ENCODE peak calls at places on chromosomes 6 and 20, in ten cellular contexts. One of them, this sample, is unnamed.

GRCh38 chr6:138115877-138116660 is 8.8 kb upstream of the PERP start:
- DNase-seq in ascending aorta: no peak
- DNase-seq in left lung: peak
- DNase-seq in sigmoid colon: peak
- DNase-seq in PC-9: peak
- DNase-seq in HL-60: peak
- DNase-seq in CD8-positive, alpha-beta memory T cell: peak
- DNase-seq in pancreas: no peak
- DNase-seq in uterus: peak
- DNase-seq in GM23338: peak
- DNase-seq in this sample: no peak

GRCh38 chr6:53673138-53673801 is 7.7 kb upstream of the KLHL31 start:
- DNase-seq in ascending aorta: no peak
- DNase-seq in left lung: no peak
- DNase-seq in sigmoid colon: no peak
- DNase-seq in PC-9: peak
- DNase-seq in HL-60: no peak
- DNase-seq in CD8-positive, alpha-beta memory T cell: no peak
- DNase-seq in pancreas: no peak
- DNase-seq in uterus: no peak
- DNase-seq in GM23338: no peak
- DNase-seq in this sample: no peak

GRCh38 chr20:36050436-36051317 is 82.3 kb downstream of the CNBD2 start:
- DNase-seq in ascending aorta: peak
- DNase-seq in left lung: peak
- DNase-seq in sigmoid colon: peak
- DNase-seq in PC-9: peak
- DNase-seq in HL-60: peak
- DNase-seq in CD8-positive, alpha-beta memory T cell: peak
- DNase-seq in pancreas: peak
- DNase-seq in uterus: peak
- DNase-seq in GM23338: peak
- DNase-seq in this sample: peak

GRCh38 chr20:46764068-46764467 is 54.6 kb downstream of the SLC2A10 start:
- DNase-seq in ascending aorta: no peak
- DNase-seq in left lung: no peak
- DNase-seq in sigmoid colon: no peak
- DNase-seq in PC-9: no peak
- DNase-seq in HL-60: no peak
- DNase-seq in CD8-positive, alpha-beta memory T cell: no peak
- DNase-seq in pancreas: no peak
- DNase-seq in uterus: no peak
- DNase-seq in GM23338: no peak
- DNase-seq in this sample: no peak

GRCh38 chr20:7798176-7798575 is 142.1 kb downstream of the HAO1 start:
- DNase-seq in ascending aorta: no peak
- DNase-seq in left lung: no peak
- DNase-seq in sigmoid colon: no peak
- DNase-seq in PC-9: no peak
- DNase-seq in HL-60: no peak
- DNase-seq in CD8-positive, alpha-beta memory T cell: no peak
- DNase-seq in pancreas: no peak
- DNase-seq in uterus: no peak
- DNase-seq in GM23338: no peak
- DNase-seq in this sample: no peak

GRCh38 chr20:221258-221830 is 5.7 kb upstream of the DEFB129 start:
- DNase-seq in ascending aorta: no peak
- DNase-seq in left lung: no peak
- DNase-seq in sigmoid colon: no peak
- DNase-seq in PC-9: no peak
- DNase-seq in HL-60: no peak
- DNase-seq in CD8-positive, alpha-beta memory T cell: no peak
- DNase-seq in pancreas: no peak
- DNase-seq in uterus: no peak
- DNase-seq in GM23338: no peak
- DNase-seq in this sample: no peak

GRCh38 chr20:41223112-41223511 is 85.8 kb downstream of the PLCG1 start:
- DNase-seq in ascending aorta: no peak
- DNase-seq in left lung: no peak
- DNase-seq in sigmoid colon: no peak
- DNase-seq in PC-9: no peak
- DNase-seq in HL-60: no peak
- DNase-seq in CD8-positive, alpha-beta memory T cell: no peak
- DNase-seq in pancreas: no peak
- DNase-seq in uterus: no peak
- DNase-seq in GM23338: no peak
- DNase-seq in this sample: no peak

GRCh38 chr20:23937303-23938117 is 51.1 kb downstream of the GGTLC1 start:
- DNase-seq in ascending aorta: no peak
- DNase-seq in left lung: no peak
- DNase-seq in sigmoid colon: no peak
- DNase-seq in PC-9: peak
- DNase-seq in HL-60: peak
- DNase-seq in CD8-positive, alpha-beta memory T cell: peak
- DNase-seq in pancreas: no peak
- DNase-seq in uterus: peak
- DNase-seq in GM23338: peak
- DNase-seq in this sample: no peak

GRCh38 chr6:3723251-3723650 is 28.3 kb downstream of the PXDC1 start:
- DNase-seq in ascending aorta: no peak
- DNase-seq in left lung: no peak
- DNase-seq in sigmoid colon: no peak
- DNase-seq in PC-9: no peak
- DNase-seq in HL-60: no peak
- DNase-seq in CD8-positive, alpha-beta memory T cell: no peak
- DNase-seq in pancreas: no peak
- DNase-seq in uterus: no peak
- DNase-seq in GM23338: no peak
- DNase-seq in this sample: no peak

GRCh38 chr6:21537660-21538059 is 55.9 kb upstream of the SOX4 start:
- DNase-seq in ascending aorta: no peak
- DNase-seq in left lung: no peak
- DNase-seq in sigmoid colon: no peak
- DNase-seq in PC-9: no peak
- DNase-seq in HL-60: no peak
- DNase-seq in CD8-positive, alpha-beta memory T cell: no peak
- DNase-seq in pancreas: no peak
- DNase-seq in uterus: no peak
- DNase-seq in GM23338: no peak
- DNase-seq in this sample: no peak

GRCh38 chr20:41476013-41476441 is 109.4 kb upstream of the EMILIN3 start:
- DNase-seq in ascending aorta: no peak
- DNase-seq in left lung: no peak
- DNase-seq in sigmoid colon: no peak
- DNase-seq in PC-9: peak
- DNase-seq in HL-60: no peak
- DNase-seq in CD8-positive, alpha-beta memory T cell: no peak
- DNase-seq in pancreas: no peak
- DNase-seq in uterus: no peak
- DNase-seq in GM23338: no peak
- DNase-seq in this sample: no peak

GRCh38 chr6:87820343-87820984 is 118.4 kb upstream of the AKIRIN2 start:
- DNase-seq in ascending aorta: no peak
- DNase-seq in left lung: no peak
- DNase-seq in sigmoid colon: no peak
- DNase-seq in PC-9: no peak
- DNase-seq in HL-60: no peak
- DNase-seq in CD8-positive, alpha-beta memory T cell: no peak
- DNase-seq in pancreas: no peak
- DNase-seq in uterus: no peak
- DNase-seq in GM23338: no peak
- DNase-seq in this sample: no peak

GRCh38 chr20:44648068-44648467 is 3.4 kb downstream of the ADA start:
- DNase-seq in ascending aorta: no peak
- DNase-seq in left lung: no peak
- DNase-seq in sigmoid colon: no peak
- DNase-seq in PC-9: no peak
- DNase-seq in HL-60: no peak
- DNase-seq in CD8-positive, alpha-beta memory T cell: no peak
- DNase-seq in pancreas: no peak
- DNase-seq in uterus: no peak
- DNase-seq in GM23338: peak
- DNase-seq in this sample: no peak

GRCh38 chr6:132320007-132320406 is 81.3 kb downstream of the MOXD1 start:
- DNase-seq in ascending aorta: no peak
- DNase-seq in left lung: no peak
- DNase-seq in sigmoid colon: no peak
- DNase-seq in PC-9: no peak
- DNase-seq in HL-60: no peak
- DNase-seq in CD8-positive, alpha-beta memory T cell: no peak
- DNase-seq in pancreas: no peak
- DNase-seq in uterus: no peak
- DNase-seq in GM23338: no peak
- DNase-seq in this sample: no peak

GRCh38 chr6:77383026-77383425 is 80.3 kb downstream of the HTR1B start:
- DNase-seq in ascending aorta: no peak
- DNase-seq in left lung: no peak
- DNase-seq in sigmoid colon: no peak
- DNase-seq in PC-9: no peak
- DNase-seq in HL-60: no peak
- DNase-seq in CD8-positive, alpha-beta memory T cell: no peak
- DNase-seq in pancreas: no peak
- DNase-seq in uterus: no peak
- DNase-seq in GM23338: no peak
- DNase-seq in this sample: no peak

GRCh38 chr6:4358414-4359107 is 223.2 kb upstream of the ECI2 start:
- DNase-seq in ascending aorta: peak
- DNase-seq in left lung: peak
- DNase-seq in sigmoid colon: peak
- DNase-seq in PC-9: peak
- DNase-seq in HL-60: no peak
- DNase-seq in CD8-positive, alpha-beta memory T cell: no peak
- DNase-seq in pancreas: peak
- DNase-seq in uterus: peak
- DNase-seq in GM23338: peak
- DNase-seq in this sample: peak

GRCh38 chr6:38676974-38677544 is 25.9 kb downstream of the GLO1 start:
- DNase-seq in ascending aorta: no peak
- DNase-seq in left lung: no peak
- DNase-seq in sigmoid colon: no peak
- DNase-seq in PC-9: no peak
- DNase-seq in HL-60: no peak
- DNase-seq in CD8-positive, alpha-beta memory T cell: no peak
- DNase-seq in pancreas: no peak
- DNase-seq in uterus: no peak
- DNase-seq in GM23338: no peak
- DNase-seq in this sample: no peak

GRCh38 chr6:136695410-136695809 is 96.9 kb downstream of the MAP3K5 start:
- DNase-seq in ascending aorta: no peak
- DNase-seq in left lung: no peak
- DNase-seq in sigmoid colon: no peak
- DNase-seq in PC-9: no peak
- DNase-seq in HL-60: no peak
- DNase-seq in CD8-positive, alpha-beta memory T cell: no peak
- DNase-seq in pancreas: no peak
- DNase-seq in uterus: no peak
- DNase-seq in GM23338: no peak
- DNase-seq in this sample: no peak
- H3K27ac ChIP-seq in ascending aorta: peak
- H3K27ac ChIP-seq in left lung: no peak
- H3K27ac ChIP-seq in sigmoid colon: no peak
- H3K27ac ChIP-seq in PC-9: no peak
- H3K27ac ChIP-seq in HL-60: no peak
- H3K27ac ChIP-seq in CD8-positive, alpha-beta memory T cell: no peak
- H3K27ac ChIP-seq in pancreas: no peak
- H3K27ac ChIP-seq in uterus: no peak
- H3K27ac ChIP-seq in GM23338: no peak
- H3K27ac ChIP-seq in this sample: peak

DNA sequence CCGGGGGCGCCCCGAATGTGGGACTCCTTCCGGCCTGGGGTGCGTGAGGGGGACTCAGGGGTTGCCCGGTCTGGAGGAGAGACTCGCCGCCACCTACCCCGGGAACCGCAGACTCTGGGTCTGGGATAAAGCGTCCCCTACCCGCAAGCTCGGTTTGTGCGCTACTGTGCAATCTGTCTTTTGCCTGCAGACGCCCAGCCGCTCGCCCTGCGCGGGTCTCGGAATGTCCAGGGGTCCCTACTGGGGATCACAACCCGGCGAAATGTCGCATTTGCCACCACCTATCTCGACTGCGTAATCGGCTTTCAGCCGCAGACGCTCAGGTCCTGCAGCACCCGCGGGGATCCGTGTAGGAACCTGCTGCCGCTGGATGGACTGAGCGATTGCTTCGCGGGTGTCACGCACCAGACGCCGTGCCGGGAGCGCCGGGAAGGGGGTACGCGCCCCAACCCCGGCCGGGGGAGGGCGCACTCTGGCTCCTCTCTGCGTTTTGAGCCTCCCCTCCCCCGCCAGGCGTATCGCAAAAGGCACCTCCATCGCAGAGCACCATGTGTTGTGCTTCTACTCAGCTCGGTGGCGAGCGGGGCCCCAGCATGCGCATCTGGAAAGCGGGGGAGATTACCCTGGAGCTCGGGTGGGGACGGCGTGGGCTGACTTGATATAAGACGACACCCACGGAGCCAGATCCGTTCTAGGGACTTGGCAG is 824 bp upstream of the PTPRA start:
- DNase-seq in ascending aorta: no peak
- DNase-seq in left lung: peak
- DNase-seq in sigmoid colon: peak
- DNase-seq in PC-9: no peak
- DNase-seq in HL-60: peak
- DNase-seq in CD8-positive, alpha-beta memory T cell: peak
- DNase-seq in pancreas: peak
- DNase-seq in uterus: peak
- DNase-seq in GM23338: peak
- DNase-seq in this sample: peak
- H3K4me3 ChIP-seq in ascending aorta: peak
- H3K4me3 ChIP-seq in left lung: peak
- H3K4me3 ChIP-seq in sigmoid colon: peak
- H3K4me3 ChIP-seq in PC-9: peak
- H3K4me3 ChIP-seq in HL-60: peak
- H3K4me3 ChIP-seq in CD8-positive, alpha-beta memory T cell: peak
- H3K4me3 ChIP-seq in pancreas: peak
- H3K4me3 ChIP-seq in uterus: peak
- H3K4me3 ChIP-seq in GM23338: peak
- H3K4me3 ChIP-seq in this sample: peak

DNA sequence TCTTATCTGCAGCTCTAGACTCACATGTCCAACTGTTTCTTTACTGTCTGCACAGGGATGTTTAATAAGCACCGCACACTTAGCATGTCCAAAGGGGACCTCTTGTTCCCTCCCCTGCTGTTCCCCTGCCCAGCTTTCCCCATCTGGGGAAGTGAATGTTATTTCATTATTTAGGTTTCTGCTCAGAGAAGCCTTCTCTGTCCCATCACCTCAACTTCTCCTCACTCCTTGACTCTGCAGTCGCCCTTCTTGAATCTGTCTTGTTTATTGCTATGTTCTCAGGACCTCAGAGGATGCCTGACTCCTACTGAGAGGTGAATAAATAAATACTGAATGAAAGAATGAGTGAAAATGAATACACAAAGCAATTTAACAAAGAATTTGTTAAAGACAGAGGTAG is 121.0 kb downstream of the SASH1 start:
- DNase-seq in ascending aorta: no peak
- DNase-seq in left lung: no peak
- DNase-seq in sigmoid colon: no peak
- DNase-seq in PC-9: no peak
- DNase-seq in HL-60: no peak
- DNase-seq in CD8-positive, alpha-beta memory T cell: no peak
- DNase-seq in pancreas: no peak
- DNase-seq in uterus: no peak
- DNase-seq in GM23338: no peak
- DNase-seq in this sample: no peak
- H3K27ac ChIP-seq in ascending aorta: no peak
- H3K27ac ChIP-seq in left lung: no peak
- H3K27ac ChIP-seq in sigmoid colon: no peak
- H3K27ac ChIP-seq in PC-9: no peak
- H3K27ac ChIP-seq in HL-60: no peak
- H3K27ac ChIP-seq in CD8-positive, alpha-beta memory T cell: no peak
- H3K27ac ChIP-seq in pancreas: no peak
- H3K27ac ChIP-seq in uterus: no peak
- H3K27ac ChIP-seq in GM23338: no peak
- H3K27ac ChIP-seq in this sample: no peak

GRCh38 chr20:33684533-33685327 is 1.5 kb downstream of the E2F1 start:
- DNase-seq in ascending aorta: no peak
- DNase-seq in left lung: no peak
- DNase-seq in sigmoid colon: no peak
- DNase-seq in PC-9: peak
- DNase-seq in HL-60: no peak
- DNase-seq in CD8-positive, alpha-beta memory T cell: no peak
- DNase-seq in pancreas: no peak
- DNase-seq in uterus: peak
- DNase-seq in GM23338: peak
- DNase-seq in this sample: no peak
- H3K4me3 ChIP-seq in ascending aorta: no peak
- H3K4me3 ChIP-seq in left lung: no peak
- H3K4me3 ChIP-seq in sigmoid colon: no peak
- H3K4me3 ChIP-seq in PC-9: peak
- H3K4me3 ChIP-seq in HL-60: peak
- H3K4me3 ChIP-seq in CD8-positive, alpha-beta memory T cell: peak
- H3K4me3 ChIP-seq in pancreas: no peak
- H3K4me3 ChIP-seq in uterus: no peak
- H3K4me3 ChIP-seq in GM23338: peak
- H3K4me3 ChIP-seq in this sample: no peak